ENCODE peak calls at places on chromosomes 3 and 15, in four cellular contexts. J is Karpas-422, Z is small intestine, U is spleen. F is an unnamed sample.

GRCh38 chr15:69390575-69390974 is 23.6 kb upstream of the KIF23 start:
- DNase-seq in J (no peak), Z (no peak), U (no peak), F (no peak)

GRCh38 chr3:12280333-12280732 is 8.5 kb upstream of the PPARG start:
- DNase-seq in J (no peak), Z (no peak), U (no peak), F (no peak)

GRCh38 chr3:151903501-151903991 is 30.1 kb downstream of the SUCNR1 start:
- DNase-seq in J (no peak), Z (no peak), U (no peak), F (peak; percentile 20)

GRCh38 chr3:119302697-119303630 is 8.8 kb downstream of the ARHGAP31 start:
- DNase-seq in J (no peak), Z (no peak), U (no peak), F (no peak)

GRCh38 chr3:5219216-5219615 is 31.7 kb downstream of the EDEM1 start:
- DNase-seq in J (no peak), Z (no peak), U (no peak), F (no peak)

GRCh38 chr3:48367201-48367600 is 4.8 kb upstream of the FBXW12 start:
- DNase-seq in J (no peak), Z (peak; percentile 12), U (no peak), F (peak; percentile 12)

GRCh38 chr3:155330356-155330755 is 36.9 kb upstream of the STRIT1 start:
- DNase-seq in J (no peak), Z (no peak), U (no peak), F (no peak)

GRCh38 chr3:142243134-142243533 is 17.7 kb upstream of the GK5 start:
- DNase-seq in J (no peak), Z (no peak), U (no peak), F (no peak)

GRCh38 chr15:85649372-85649771 is 145.4 kb downstream of the KLHL25 start:
- DNase-seq in J (no peak), Z (no peak), U (no peak), F (peak; percentile 89)

GRCh38 chr3:38039101-38039898 is at the start of gene DLEC1:
- DNase-seq in J (peak; percentile 77), Z (peak; percentile 73), U (peak; percentile 94), F (peak; percentile 74)

GRCh38 chr3:161142486-161142885 is 37.3 kb upstream of the B3GALNT1 start:
- DNase-seq in J (no peak), Z (no peak), U (no peak), F (peak; percentile 32)

GRCh38 chr3:23611737-23612295 is 193.9 kb upstream of the UBE2E1 start:
- DNase-seq in J (peak; percentile 16), Z (peak; percentile 9), U (no peak), F (peak; percentile 81)

GRCh38 chr3:71395927-71396695 is 187.4 kb downstream of the FOXP1 start:
- DNase-seq in J (no peak), Z (peak; percentile 31), U (no peak), F (peak; percentile 78)

GRCh38 chr3:50390523-50391177 is 31.3 kb upstream of the TMEM115 start:
- DNase-seq in J (no peak), Z (peak; percentile 91), U (peak; percentile 81), F (no peak)

GRCh38 chr15:90751300-90751825 is 34.2 kb downstream of the BLM start:
- DNase-seq in J (no peak), Z (no peak), U (no peak), F (no peak)
- H3K36me3 ChIP-seq in J (peaks cover 50% of the 10 kb centered on the region), Z (no peaks in the 10 kb centered on the region), U (peaks cover 39% of the 10 kb centered on the region), F (no peaks in the 10 kb centered on the region)

DNA sequence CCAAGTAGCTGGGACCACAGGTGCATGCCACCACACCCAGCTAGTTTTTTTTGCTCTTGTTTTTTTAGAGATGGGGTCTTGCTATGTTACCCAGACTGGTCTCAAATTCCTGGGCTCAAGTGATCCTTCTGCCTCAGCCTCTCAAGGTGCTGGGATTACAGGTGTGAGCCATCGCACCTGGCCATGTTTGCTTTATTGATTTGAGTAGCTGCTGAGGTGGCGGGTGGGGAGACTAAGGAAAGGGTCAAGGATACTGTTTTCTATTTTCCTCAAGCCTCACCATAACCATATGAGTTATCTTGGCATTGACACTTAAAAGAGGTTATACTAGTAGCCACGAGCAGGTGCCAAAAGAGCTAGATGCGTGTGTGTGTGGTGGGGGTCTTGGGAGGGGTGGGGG is 39.0 kb downstream of the CYFIP1 start:
- DNase-seq in J (no peak), Z (no peak), U (no peak), F (no peak)
- H3K36me3 ChIP-seq in J (no peaks in the 10 kb centered on the region), Z (peaks cover 23% of the 10 kb centered on the region), U (peaks cover 62% of the 10 kb centered on the region), F (peaks cover 20% of the 10 kb centered on the region)

DNA sequence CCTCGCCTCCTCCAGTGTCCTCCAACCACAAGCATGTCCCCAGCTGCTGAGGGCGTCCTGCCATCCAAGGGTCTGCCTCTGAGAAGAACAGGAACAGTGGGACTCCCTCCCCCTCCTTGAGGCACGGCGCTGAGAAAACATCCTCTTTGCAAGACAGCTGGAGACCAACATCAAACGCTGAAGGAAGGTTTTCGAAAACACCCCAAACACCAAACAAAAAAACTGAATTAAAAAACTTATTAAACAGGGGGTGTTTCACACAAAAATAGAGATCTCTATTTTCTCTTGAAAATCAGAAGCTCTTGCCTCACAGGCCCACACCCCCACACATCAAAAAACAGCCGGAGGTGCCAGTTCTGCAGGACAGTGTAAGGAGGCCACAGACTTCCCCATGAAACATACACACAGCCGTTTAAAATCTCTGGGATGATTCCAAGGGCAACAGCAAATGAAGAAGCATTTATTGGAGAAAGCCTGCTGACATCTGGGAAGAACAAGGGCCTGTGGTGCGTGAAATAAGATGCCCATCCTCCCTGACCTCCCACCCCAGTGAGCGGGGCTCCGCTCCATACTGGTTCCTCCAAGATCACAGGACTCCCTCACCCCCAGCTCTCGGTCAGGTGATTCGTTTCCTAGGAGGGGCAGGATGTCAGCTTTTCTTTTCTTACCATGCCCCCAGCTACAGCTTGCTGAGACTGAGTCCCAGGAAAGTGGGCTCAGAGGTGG is 71.3 kb downstream of the NUP210 start:
- DNase-seq in J (no peak), Z (no peak), U (no peak), F (no peak)
- H3K36me3 ChIP-seq in J (peaks cover 72% of the 10 kb centered on the region), Z (no peaks in the 10 kb centered on the region), U (peaks cover 97% of the 10 kb centered on the region), F (peaks cover 2% of the 10 kb centered on the region)

GRCh38 chr3:15707779-15708178 is 90.0 kb downstream of the ANKRD28 start:
- DNase-seq in J (no peak), Z (no peak), U (no peak), F (no peak)

GRCh38 chr3:15714448-15714847 is 83.3 kb downstream of the ANKRD28 start:
- DNase-seq in J (no peak), Z (no peak), U (no peak), F (no peak)

GRCh38 chr3:15711281-15711680 is 86.5 kb downstream of the ANKRD28 start:
- DNase-seq in J (no peak), Z (no peak), U (no peak), F (no peak)

GRCh38 chr3:15713364-15713763 is 84.4 kb downstream of the ANKRD28 start:
- DNase-seq in J (no peak), Z (no peak), U (no peak), F (peak; percentile 80)

DNA sequence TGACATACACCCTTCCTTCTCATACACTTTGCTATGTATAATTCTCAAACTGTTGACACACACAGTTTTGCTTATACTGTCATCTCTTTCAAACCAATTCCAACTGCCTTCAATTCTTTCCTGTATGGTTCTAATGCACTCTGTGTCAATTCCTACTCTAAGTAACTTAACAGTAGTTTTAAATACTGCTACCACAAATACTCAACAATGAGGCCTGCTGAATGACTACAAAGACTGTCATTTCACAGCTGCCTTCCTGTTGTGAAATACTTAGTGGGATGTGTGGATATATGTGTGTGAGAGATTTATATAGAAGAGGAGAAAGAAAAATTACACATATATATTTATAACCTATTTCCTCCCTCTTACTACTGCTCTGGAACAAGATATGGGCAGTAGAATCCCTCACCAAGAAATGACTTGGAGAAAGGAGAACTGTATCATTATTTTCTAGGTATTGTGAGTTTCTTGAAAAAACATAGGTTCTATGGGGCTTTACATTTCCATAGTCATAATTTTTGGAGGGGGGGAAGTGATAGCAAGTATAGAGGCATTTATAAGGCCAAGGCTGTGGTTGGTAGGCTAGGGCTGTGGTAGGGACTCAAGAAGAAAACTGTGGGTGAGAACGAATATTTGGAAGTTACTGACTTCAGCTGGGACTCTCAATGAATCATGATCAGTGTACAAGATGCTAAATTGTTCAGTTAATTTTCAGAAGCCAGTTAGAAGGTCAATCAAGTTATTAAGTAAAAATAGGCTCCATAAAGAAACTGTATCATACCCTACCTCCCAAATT is 88.7 kb downstream of the ANKRD28 start:
- DNase-seq in J (no peak), Z (no peak), U (no peak), F (peak; percentile 77)
- H3K36me3 ChIP-seq in J (peaks cover 55% of the 10 kb centered on the region), Z (peaks cover 16% of the 10 kb centered on the region), U (peaks cover 89% of the 10 kb centered on the region), F (peaks cover 5% of the 10 kb centered on the region)

GRCh38 chr15:79437275-79438000 is 5.3 kb downstream of the MINAR1 start:
- DNase-seq in J (no peak), Z (no peak), U (no peak), F (no peak)
- H3K36me3 ChIP-seq in J (no peaks in the 10 kb centered on the region), Z (no peaks in the 10 kb centered on the region), U (no peaks in the 10 kb centered on the region), F (no peaks in the 10 kb centered on the region)

GRCh38 chr3:114080201-114080600 is 23.7 kb downstream of the QTRT2 start:
- DNase-seq in J (no peak), Z (no peak), U (no peak), F (no peak)

GRCh38 chr3:114078126-114078525 is 21.6 kb downstream of the QTRT2 start:
- DNase-seq in J (no peak), Z (no peak), U (no peak), F (no peak)

GRCh38 chr3:114079761-114080160 is 23.2 kb downstream of the QTRT2 start:
- DNase-seq in J (no peak), Z (no peak), U (no peak), F (no peak)

GRCh38 chr3:114083112-114083511 is 26.6 kb downstream of the QTRT2 start:
- DNase-seq in J (no peak), Z (no peak), U (no peak), F (no peak)

DNA sequence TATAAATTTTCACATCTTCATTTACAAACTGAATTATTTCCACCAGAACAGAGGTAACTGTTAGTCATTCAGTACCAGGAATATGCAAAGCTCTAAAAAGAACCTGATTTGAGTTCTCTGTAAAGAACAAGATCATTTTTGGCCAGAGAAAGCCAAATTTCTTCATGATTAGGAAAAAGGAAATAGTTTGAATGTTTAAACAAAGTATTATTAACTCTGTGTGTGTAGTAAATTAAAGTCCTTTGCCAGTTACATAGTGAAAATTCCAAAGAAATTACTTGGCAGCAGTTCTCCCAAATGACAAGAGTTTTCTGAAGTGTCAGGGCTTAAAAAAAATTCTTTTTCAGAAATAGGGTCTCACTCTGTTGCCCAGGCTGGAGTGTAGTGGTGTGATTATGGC is 24.5 kb downstream of the QTRT2 start:
- DNase-seq in J (no peak), Z (no peak), U (no peak), F (peak; percentile 55)
- H3K36me3 ChIP-seq in J (peaks cover 66% of the 10 kb centered on the region), Z (peaks cover 21% of the 10 kb centered on the region), U (peaks cover 100% of the 10 kb centered on the region), F (peaks cover 34% of the 10 kb centered on the region)

F was measured in cardiac muscle cell.